ENCODE peak calls at places on chromosomes 6 and 20, in five cellular contexts. I is T-helper 1 cell, K is ELR, T is midbrain, F is naive B cell. V is an unnamed sample.

GRCh38 chr6:37101991-37102298 is 68.0 kb upstream of the PIM1 start:
- DNase-seq in F (no peak), I (no peak), T (no peak), K (no peak), V (no peak)

GRCh38 chr6:20686142-20686541 is 151.9 kb downstream of the CDKAL1 start:
- DNase-seq in I (no peak), T (no peak), F (no peak), K (no peak), V (no peak)

GRCh38 chr6:13500264-13500663 is 12.9 kb upstream of the GFOD1 start:
- DNase-seq in F (no peak), K (peak; percentile 52), T (no peak), I (no peak), V (no peak)

GRCh38 chr6:163565140-163565539 is 150.6 kb downstream of the QKI start:
- DNase-seq in F (no peak), K (no peak), T (no peak), I (no peak), V (no peak)

GRCh38 chr6:164322533-164322932 is 908.0 kb downstream of the QKI start:
- DNase-seq in K (peak; percentile 24), F (no peak), I (no peak), T (no peak), V (no peak)

GRCh38 chr6:96015321-96015790 is 418 bp upstream of the FUT9 start:
- DNase-seq in T (peak; percentile 93), I (no peak), F (no peak), K (no peak), V (peak; percentile 59)

GRCh38 chr6:149895702-149896310 is 2.1 kb downstream of the RAET1E start:
- DNase-seq in I (no peak), K (peak; percentile 94), F (no peak), T (no peak), V (no peak)

GRCh38 chr6:128144320-128144719 is 243.5 kb upstream of the THEMIS start:
- DNase-seq in F (no peak), K (no peak), I (no peak), T (no peak), V (no peak)

GRCh38 chr20:8244637-8245036 is 112.6 kb downstream of the PLCB1 start:
- DNase-seq in I (no peak), F (no peak), T (peak; percentile 23), K (no peak), V (no peak)

GRCh38 chr6:44667668-44668390 is 280.3 kb downstream of the CDC5L start:
- DNase-seq in F (no peak), I (no peak), K (peak; percentile 28), T (no peak), V (peak; percentile 44)

GRCh38 chr6:20200761-20201160 is 11.5 kb downstream of the MBOAT1 start:
- DNase-seq in F (no peak), K (no peak), I (no peak), T (no peak), V (no peak)

GRCh38 chr6:169908403-169908933 is 157.0 kb downstream of the ERMARD start:
- DNase-seq in K (no peak), F (no peak), I (no peak), T (no peak), V (no peak)

GRCh38 chr20:35344354-35344837 is 52.2 kb upstream of the FAM83C start:
- DNase-seq in I (no peak), F (no peak), K (peak; percentile 86), T (no peak), V (no peak)

GRCh38 chr20:665276-665675 is 10.3 kb downstream of the SCRT2 start:
- DNase-seq in K (no peak), I (no peak), T (no peak), F (no peak), V (no peak)

GRCh38 chr6:11368760-11369159 is 136.3 kb upstream of the NEDD9 start:
- DNase-seq in T (no peak), F (no peak), I (no peak), K (peak; percentile 23), V (no peak)

GRCh38 chr20:64203037-64203777 is 39.0 kb downstream of the MYT1 start:
- DNase-seq in T (no peak), I (no peak), F (no peak), K (no peak), V (no peak)

GRCh38 chr6:136014454-136015421 is 163.2 kb downstream of the PDE7B start:
- DNase-seq in I (no peak), F (no peak), T (no peak), K (peak; percentile 99), V (no peak)

GRCh38 chr20:62723768-62724420 is 15.3 kb downstream of the NTSR1 start:
- DNase-seq in T (no peak), K (no peak), I (no peak), F (no peak), V (no peak)

GRCh38 chr6:35731736-35732532 is 4.9 kb upstream of the ARMC12 start:
- DNase-seq in T (peak; percentile 88), K (peak; percentile 86), F (peak; percentile 94), I (peak; percentile 92), V (peak; percentile 94)

GRCh38 chr6:126188271-126188909 is 151.5 kb upstream of the CENPW start:
- DNase-seq in I (no peak), T (no peak), K (peak; percentile 53), F (no peak), V (no peak)

GRCh38 chr20:36010745-36011326 is 42.4 kb downstream of the CNBD2 start:
- DNase-seq in T (no peak), I (no peak), F (no peak), K (no peak), V (no peak)

V was measured in nephron progenitor cell.